ENCODE peak calls at places on chromosome 12, in six cellular contexts. One of them, this sample, is unnamed.

GRCh38 chr12:1797011-1797901 is 23.1 kb upstream of the LRTM2 start:
- DNase-seq in tibial artery: peak; percentile 74
- DNase-seq in heart left ventricle: peak; percentile 65
- DNase-seq in CD8-positive, alpha-beta T cell: peak; percentile 34
- DNase-seq in right atrium auricular region: peak; percentile 68
- DNase-seq in naive thymus-derived CD4-positive, alpha-beta T cell: peak; percentile 42
- DNase-seq in this sample: peak; percentile 76

GRCh38 chr12:79737875-79738718 is 47.3 kb upstream of the PAWR start:
- DNase-seq in tibial artery: no peak
- DNase-seq in heart left ventricle: no peak
- DNase-seq in CD8-positive, alpha-beta T cell: no peak
- DNase-seq in right atrium auricular region: no peak
- DNase-seq in naive thymus-derived CD4-positive, alpha-beta T cell: peak; percentile 3
- DNase-seq in this sample: no peak

GRCh38 chr12:112419269-112420133 is 754 bp downstream of the PTPN11 start:
- DNase-seq in tibial artery: peak; percentile 88
- DNase-seq in heart left ventricle: peak; percentile 67
- DNase-seq in CD8-positive, alpha-beta T cell: peak; percentile 21
- DNase-seq in right atrium auricular region: peak; percentile 81
- DNase-seq in naive thymus-derived CD4-positive, alpha-beta T cell: no peak
- DNase-seq in this sample: peak; percentile 74

GRCh38 chr12:6630696-6631095 is 5.1 kb downstream of the LPAR5 start:
- DNase-seq in tibial artery: no peak
- DNase-seq in heart left ventricle: no peak
- DNase-seq in CD8-positive, alpha-beta T cell: no peak
- DNase-seq in right atrium auricular region: no peak
- DNase-seq in naive thymus-derived CD4-positive, alpha-beta T cell: no peak
- DNase-seq in this sample: no peak

GRCh38 chr12:115541891-115542361 is 735.6 kb downstream of the MED13L start:
- DNase-seq in tibial artery: no peak
- DNase-seq in heart left ventricle: no peak
- DNase-seq in CD8-positive, alpha-beta T cell: no peak
- DNase-seq in right atrium auricular region: no peak
- DNase-seq in naive thymus-derived CD4-positive, alpha-beta T cell: no peak
- DNase-seq in this sample: no peak

GRCh38 chr12:574475-575128 is 88.6 kb downstream of the NINJ2 start:
- DNase-seq in tibial artery: peak; percentile 17
- DNase-seq in heart left ventricle: no peak
- DNase-seq in CD8-positive, alpha-beta T cell: no peak
- DNase-seq in right atrium auricular region: no peak
- DNase-seq in naive thymus-derived CD4-positive, alpha-beta T cell: no peak
- DNase-seq in this sample: no peak

GRCh38 chr12:109302358-109302757 is 6.7 kb downstream of the FOXN4 start:
- DNase-seq in tibial artery: no peak
- DNase-seq in heart left ventricle: no peak
- DNase-seq in CD8-positive, alpha-beta T cell: no peak
- DNase-seq in right atrium auricular region: no peak
- DNase-seq in naive thymus-derived CD4-positive, alpha-beta T cell: no peak
- DNase-seq in this sample: no peak

GRCh38 chr12:59808317-59808910 is 212.6 kb downstream of the SLC16A7 start:
- DNase-seq in tibial artery: no peak
- DNase-seq in heart left ventricle: no peak
- DNase-seq in CD8-positive, alpha-beta T cell: no peak
- DNase-seq in right atrium auricular region: no peak
- DNase-seq in naive thymus-derived CD4-positive, alpha-beta T cell: peak; percentile 18
- DNase-seq in this sample: no peak

DNA sequence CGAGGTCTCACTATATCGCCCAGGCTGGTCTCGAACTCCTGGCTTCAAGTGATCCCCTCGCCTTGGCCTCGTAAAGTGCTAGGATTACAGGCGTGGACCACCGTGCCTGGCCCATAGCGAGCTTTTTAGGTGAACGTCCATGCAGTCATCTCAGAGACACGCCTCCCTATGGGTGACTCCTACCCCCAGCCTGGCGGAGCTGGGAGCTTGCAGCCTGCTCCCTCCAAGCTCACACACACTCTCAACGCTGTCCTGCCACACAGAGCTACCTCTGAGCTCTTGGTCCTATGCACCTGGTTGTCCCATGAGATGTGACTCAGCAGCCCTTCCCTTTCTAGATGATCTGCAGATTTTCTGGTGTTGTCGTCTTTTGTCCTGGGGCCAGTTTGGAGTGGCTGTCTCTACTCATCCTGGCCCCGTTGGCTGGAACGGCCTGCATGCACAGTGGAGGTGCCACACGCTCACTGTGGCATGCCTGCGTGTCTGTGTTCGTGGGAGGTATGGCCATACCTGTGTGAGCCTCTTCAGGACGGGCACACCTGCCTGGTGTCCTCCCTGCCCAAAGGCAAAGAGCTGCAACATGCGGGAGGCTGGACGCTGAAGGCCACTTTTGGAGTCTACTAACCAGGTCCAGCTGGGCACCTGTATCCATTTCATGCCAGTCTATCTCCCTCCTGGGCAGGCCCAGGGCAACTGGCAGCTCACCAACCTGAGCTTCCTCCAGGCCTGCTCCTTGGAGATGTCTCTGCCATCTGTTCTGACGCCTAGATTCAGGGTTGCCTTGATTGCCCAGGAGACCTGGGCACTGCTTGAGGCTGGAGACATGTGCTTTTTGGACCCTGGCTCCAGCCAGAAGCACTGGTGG is 18.1 kb downstream of the CABP1 start:
- DNase-seq in tibial artery: no peak
- DNase-seq in heart left ventricle: no peak
- DNase-seq in CD8-positive, alpha-beta T cell: no peak
- DNase-seq in right atrium auricular region: no peak
- DNase-seq in naive thymus-derived CD4-positive, alpha-beta T cell: no peak
- DNase-seq in this sample: no peak
- H3K27ac ChIP-seq in tibial artery: no peak overlapping the region
- H3K27ac ChIP-seq in heart left ventricle: no peak overlapping the region
- H3K27ac ChIP-seq in CD8-positive, alpha-beta T cell: no peak overlapping the region
- H3K27ac ChIP-seq in right atrium auricular region: no peak overlapping the region
- H3K27ac ChIP-seq in naive thymus-derived CD4-positive, alpha-beta T cell: no peak overlapping the region
- H3K27ac ChIP-seq in this sample: no peak overlapping the region

GRCh38 chr12:132261328-132262138 is 67.9 kb downstream of the GALNT9 start:
- DNase-seq in tibial artery: no peak
- DNase-seq in heart left ventricle: no peak
- DNase-seq in CD8-positive, alpha-beta T cell: no peak
- DNase-seq in right atrium auricular region: no peak
- DNase-seq in naive thymus-derived CD4-positive, alpha-beta T cell: no peak
- DNase-seq in this sample: no peak
- H3K27me3 ChIP-seq in tibial artery: no peaks in the 10 kb centered on the region
- H3K27me3 ChIP-seq in heart left ventricle: no peaks in the 10 kb centered on the region
- H3K27me3 ChIP-seq in CD8-positive, alpha-beta T cell: no peaks in the 10 kb centered on the region
- H3K27me3 ChIP-seq in right atrium auricular region: no peaks in the 10 kb centered on the region
- H3K27me3 ChIP-seq in naive thymus-derived CD4-positive, alpha-beta T cell: no peaks in the 10 kb centered on the region
- H3K27me3 ChIP-seq in this sample: no peaks in the 10 kb centered on the region

GRCh38 chr12:53054112-53054878 is 4.4 kb downstream of the TNS2 start:
- DNase-seq in tibial artery: peak; percentile 98
- DNase-seq in heart left ventricle: peak; percentile 93
- DNase-seq in CD8-positive, alpha-beta T cell: peak; percentile 87
- DNase-seq in right atrium auricular region: peak; percentile 97
- DNase-seq in naive thymus-derived CD4-positive, alpha-beta T cell: peak; percentile 93
- DNase-seq in this sample: peak; percentile 96

GRCh38 chr12:53052419-53053222 is 2.8 kb downstream of the TNS2 start:
- DNase-seq in tibial artery: peak; percentile 98
- DNase-seq in heart left ventricle: peak; percentile 94
- DNase-seq in CD8-positive, alpha-beta T cell: no peak
- DNase-seq in right atrium auricular region: peak; percentile 92
- DNase-seq in naive thymus-derived CD4-positive, alpha-beta T cell: no peak
- DNase-seq in this sample: peak; percentile 97

GRCh38 chr12:53051058-53051880 is 1.4 kb downstream of the TNS2 start:
- DNase-seq in tibial artery: peak; percentile 96
- DNase-seq in heart left ventricle: peak; percentile 76
- DNase-seq in CD8-positive, alpha-beta T cell: no peak
- DNase-seq in right atrium auricular region: peak; percentile 94
- DNase-seq in naive thymus-derived CD4-positive, alpha-beta T cell: no peak
- DNase-seq in this sample: peak; percentile 92

GRCh38 chr12:53051881-53052412 is 2.1 kb downstream of the TNS2 start:
- DNase-seq in tibial artery: peak; percentile 69
- DNase-seq in heart left ventricle: no peak
- DNase-seq in CD8-positive, alpha-beta T cell: no peak
- DNase-seq in right atrium auricular region: no peak
- DNase-seq in naive thymus-derived CD4-positive, alpha-beta T cell: no peak
- DNase-seq in this sample: no peak

DNA sequence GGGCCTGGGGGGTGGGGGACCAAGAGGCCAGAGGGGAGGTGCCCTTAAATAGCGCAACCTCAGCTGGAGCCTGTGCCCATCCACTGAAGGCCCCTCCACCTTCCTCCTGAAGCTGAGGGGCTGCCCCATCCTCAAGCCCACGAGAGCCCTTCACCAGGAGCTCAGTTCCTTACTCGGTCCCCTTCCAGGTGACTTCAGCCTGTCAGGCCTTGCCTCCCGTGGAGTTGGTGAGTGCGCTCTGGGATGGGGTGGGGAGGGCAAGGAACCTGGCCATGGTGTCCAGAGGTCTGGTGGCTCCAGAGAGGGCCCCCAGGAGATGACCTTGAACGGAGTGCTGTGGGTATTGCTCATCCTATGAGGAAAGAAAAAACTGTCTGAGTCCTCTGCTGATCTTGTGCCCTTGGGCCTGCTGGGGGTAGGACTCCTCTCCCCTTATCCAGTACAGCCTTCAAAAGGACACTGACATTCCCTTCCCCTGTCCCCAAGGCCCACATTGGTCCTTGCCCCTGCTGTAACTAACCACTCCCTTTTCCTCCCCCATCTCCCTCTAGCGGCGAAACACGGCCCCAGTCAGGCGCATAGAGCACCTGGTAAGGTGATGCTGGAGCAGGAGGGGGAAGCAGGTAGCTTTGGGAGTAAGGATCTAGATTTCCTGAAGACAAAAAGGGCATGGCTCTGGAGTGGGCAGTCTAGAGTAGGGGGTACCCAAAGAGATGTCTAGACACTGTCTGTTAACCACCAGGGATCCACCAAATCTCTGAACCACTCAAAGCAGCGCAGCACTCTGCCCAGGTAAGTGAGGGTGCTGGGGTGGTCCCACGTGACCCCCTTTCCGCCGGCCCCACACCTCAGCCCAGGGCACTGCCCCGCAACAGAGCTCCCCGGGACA is 3.6 kb downstream of the TNS2 start:
- DNase-seq in tibial artery: peak; percentile 89
- DNase-seq in heart left ventricle: peak; percentile 68
- DNase-seq in CD8-positive, alpha-beta T cell: peak; percentile 41
- DNase-seq in right atrium auricular region: no peak
- DNase-seq in naive thymus-derived CD4-positive, alpha-beta T cell: peak; percentile 63
- DNase-seq in this sample: peak; percentile 79
- H3K27ac ChIP-seq in tibial artery: peak overlapping the region; percentile 99
- H3K27ac ChIP-seq in heart left ventricle: peak overlapping the region; percentile 98
- H3K27ac ChIP-seq in CD8-positive, alpha-beta T cell: peak overlapping the region; percentile 57
- H3K27ac ChIP-seq in right atrium auricular region: peak overlapping the region; percentile 99
- H3K27ac ChIP-seq in naive thymus-derived CD4-positive, alpha-beta T cell: peak overlapping the region; percentile 71
- H3K27ac ChIP-seq in this sample: peak overlapping the region; percentile 97

GRCh38 chr12:132174015-132174660 is 29.9 kb downstream of the NOC4L start:
- DNase-seq in tibial artery: no peak
- DNase-seq in heart left ventricle: no peak
- DNase-seq in CD8-positive, alpha-beta T cell: no peak
- DNase-seq in right atrium auricular region: no peak
- DNase-seq in naive thymus-derived CD4-positive, alpha-beta T cell: no peak
- DNase-seq in this sample: no peak

GRCh38 chr12:132174703-132175490 is 30.6 kb downstream of the NOC4L start:
- DNase-seq in tibial artery: no peak
- DNase-seq in heart left ventricle: no peak
- DNase-seq in CD8-positive, alpha-beta T cell: no peak
- DNase-seq in right atrium auricular region: no peak
- DNase-seq in naive thymus-derived CD4-positive, alpha-beta T cell: no peak
- DNase-seq in this sample: no peak

GRCh38 chr12:132171968-132172521 is 27.8 kb downstream of the NOC4L start:
- DNase-seq in tibial artery: no peak
- DNase-seq in heart left ventricle: no peak
- DNase-seq in CD8-positive, alpha-beta T cell: no peak
- DNase-seq in right atrium auricular region: no peak
- DNase-seq in naive thymus-derived CD4-positive, alpha-beta T cell: no peak
- DNase-seq in this sample: no peak

GRCh38 chr12:132172619-132173018 is 28.4 kb downstream of the NOC4L start:
- DNase-seq in tibial artery: no peak
- DNase-seq in heart left ventricle: no peak
- DNase-seq in CD8-positive, alpha-beta T cell: no peak
- DNase-seq in right atrium auricular region: no peak
- DNase-seq in naive thymus-derived CD4-positive, alpha-beta T cell: no peak
- DNase-seq in this sample: no peak

DNA sequence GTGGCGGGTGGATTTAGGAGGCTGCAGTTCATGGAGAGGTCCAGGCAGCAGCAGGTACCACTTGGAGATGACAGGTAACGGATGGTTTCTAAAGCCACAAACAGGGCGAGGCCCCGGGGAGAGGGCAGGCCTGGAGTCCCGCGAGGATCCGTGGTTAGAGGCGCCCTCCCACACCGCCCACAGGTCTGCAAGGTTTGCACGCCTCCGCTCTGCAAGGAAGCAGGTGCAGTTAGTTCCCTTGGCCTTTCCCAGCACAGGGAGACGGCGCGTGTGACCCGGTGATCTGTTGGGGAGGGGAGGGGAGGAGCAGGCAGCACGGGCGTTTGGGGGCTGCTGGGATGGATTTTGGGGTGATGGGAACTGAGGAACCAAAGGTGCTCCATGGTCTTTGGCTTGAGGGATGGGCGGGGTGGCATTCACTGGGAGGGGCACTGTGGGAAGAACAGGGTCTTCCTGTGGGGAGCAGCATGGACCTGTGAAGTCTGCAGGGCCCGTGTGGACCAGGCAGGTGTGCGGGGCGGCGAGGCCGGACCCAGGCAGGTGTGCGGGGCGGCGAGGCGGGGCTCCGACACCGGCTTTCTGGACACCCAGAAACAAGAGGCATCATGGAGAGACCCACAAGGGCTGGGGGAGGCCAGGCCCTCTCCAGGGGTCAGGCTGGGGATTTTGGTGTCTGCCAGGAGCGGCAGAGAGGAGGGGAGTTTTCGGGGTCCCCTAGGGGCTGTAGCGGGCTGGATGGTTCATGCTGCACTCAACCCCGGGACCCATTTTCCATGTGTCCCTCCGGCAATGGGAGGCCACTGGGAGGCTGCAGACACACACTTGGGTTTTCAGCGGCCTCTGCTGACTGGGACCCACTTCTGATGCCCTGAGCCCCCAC is 29.1 kb downstream of the NOC4L start:
- DNase-seq in tibial artery: no peak
- DNase-seq in heart left ventricle: no peak
- DNase-seq in CD8-positive, alpha-beta T cell: no peak
- DNase-seq in right atrium auricular region: no peak
- DNase-seq in naive thymus-derived CD4-positive, alpha-beta T cell: no peak
- DNase-seq in this sample: no peak
- H3K27me3 ChIP-seq in tibial artery: no peaks in the 10 kb centered on the region
- H3K27me3 ChIP-seq in heart left ventricle: peaks cover 12% of the 10 kb centered on the region
- H3K27me3 ChIP-seq in CD8-positive, alpha-beta T cell: peaks cover 4% of the 10 kb centered on the region
- H3K27me3 ChIP-seq in right atrium auricular region: no peaks in the 10 kb centered on the region
- H3K27me3 ChIP-seq in naive thymus-derived CD4-positive, alpha-beta T cell: no peaks in the 10 kb centered on the region
- H3K27me3 ChIP-seq in this sample: no peaks in the 10 kb centered on the region

DNA sequence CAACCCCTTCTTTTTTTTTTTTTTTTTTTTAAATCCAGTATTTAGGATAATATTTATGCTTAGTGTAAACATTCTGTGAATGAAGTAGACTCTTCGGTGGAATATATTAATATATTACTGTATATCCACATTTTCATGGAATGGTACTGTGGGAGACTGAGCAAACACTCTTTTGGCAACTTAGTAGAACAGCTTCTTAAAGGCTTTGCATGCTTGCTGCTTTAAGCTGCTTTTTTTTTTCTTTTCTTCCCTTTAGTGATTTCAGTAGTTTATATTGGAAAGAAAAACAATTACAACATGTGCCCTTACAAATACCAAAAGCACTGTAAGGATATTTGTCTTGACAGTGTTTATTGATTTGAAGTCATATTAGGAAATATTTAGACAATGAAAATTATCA is 78.9 kb downstream of the AEBP2 start:
- DNase-seq in tibial artery: no peak
- DNase-seq in heart left ventricle: no peak
- DNase-seq in CD8-positive, alpha-beta T cell: no peak
- DNase-seq in right atrium auricular region: no peak
- DNase-seq in naive thymus-derived CD4-positive, alpha-beta T cell: no peak
- DNase-seq in this sample: no peak
- H3K27ac ChIP-seq in tibial artery: no peak overlapping the region
- H3K27ac ChIP-seq in heart left ventricle: no peak overlapping the region
- H3K27ac ChIP-seq in CD8-positive, alpha-beta T cell: no peak overlapping the region
- H3K27ac ChIP-seq in right atrium auricular region: no peak overlapping the region
- H3K27ac ChIP-seq in naive thymus-derived CD4-positive, alpha-beta T cell: no peak overlapping the region
- H3K27ac ChIP-seq in this sample: no peak overlapping the region

This sample was measured in right lobe of liver.